ENCODE peak calls at places on chromosomes 11 and 22, in six cellular contexts. V is breast epithelium, T is stomach, G is psoas muscle, X is pancreas, C is transverse colon. U is an unnamed sample.
A peak's percentile ranks its signal among the peaks of the same experiment; 100 is the strongest.

GRCh38 chr11:70522261-70522612 is 123.9 kb downstream of the CTTN start:
- DNase-seq in V (no peak), T (no peak), G (no peak), X (no peak), C (no peak), U (no peak)

GRCh38 chr11:57376095-57376812 is 4.7 kb downstream of the PRG3 start:
- DNase-seq in V (no peak), T (no peak), G (no peak), X (no peak), C (no peak), U (no peak)

GRCh38 chr11:119338318-119338890 is 2.3 kb downstream of the C1QTNF5 start:
- DNase-seq in V (no peak), T (peak; percentile 75), G (peak; percentile 65), X (no peak), C (peak; percentile 76), U (no peak)

GRCh38 chr11:16993495-16993894 is 20.7 kb downstream of the PLEKHA7 start:
- DNase-seq in V (no peak), T (no peak), G (no peak), X (no peak), C (no peak), U (no peak)

GRCh38 chr11:117230981-117231636 is 764 bp downstream of the PCSK7 start:
- DNase-seq in V (no peak), T (no peak), G (no peak), X (no peak), C (peak; percentile 67), U (no peak)

GRCh38 chr11:120548682-120549209 is 37.2 kb downstream of the GRIK4 start:
- DNase-seq in V (no peak), T (no peak), G (no peak), X (no peak), C (no peak), U (no peak)

GRCh38 chr11:120953230-120953558 is 70.7 kb upstream of the TBCEL start:
- DNase-seq in V (no peak), T (no peak), G (no peak), X (no peak), C (no peak), U (peak; percentile 34)

GRCh38 chr11:23840872-23841271 is 656.0 kb upstream of the LUZP2 start:
- DNase-seq in V (no peak), T (no peak), G (no peak), X (no peak), C (no peak), U (no peak)

GRCh38 chr11:33157103-33158027 is 3.9 kb downstream of the CSTF3 start:
- DNase-seq in V (no peak), T (no peak), G (no peak), X (no peak), C (no peak), U (no peak)

GRCh38 chr11:11987503-11988022 is 20.9 kb downstream of the DKK3 start:
- DNase-seq in V (no peak), T (peak; percentile 25), G (no peak), X (no peak), C (no peak), U (no peak)

GRCh38 chr22:32811788-32812187 is 10.3 kb downstream of the TIMP3 start:
- DNase-seq in V (no peak), T (no peak), G (no peak), X (no peak), C (no peak), U (no peak)

GRCh38 chr11:74162688-74163467 is 7.9 kb downstream of the C2CD3 start:
- DNase-seq in V (no peak), T (no peak), G (no peak), X (no peak), C (no peak), U (no peak)

GRCh38 chr11:209275-210121 is 2.0 kb downstream of the RIC8A start:
- DNase-seq in V (no peak), T (peak; percentile 24), G (no peak), X (no peak), C (no peak), U (peak; percentile 4)

GRCh38 chr22:43860831-43861230 is 1.5 kb downstream of the SULT4A1 start:
- DNase-seq in V (peak; percentile 7), T (no peak), G (no peak), X (peak; percentile 16), C (no peak), U (no peak)

GRCh38 chr11:118438314-118438931 is 2.1 kb downstream of the KMT2A start:
- DNase-seq in V (no peak), T (no peak), G (peak; percentile 14), X (no peak), C (peak; percentile 48), U (peak; percentile 50)

GRCh38 chr11:65210361-65210731 is 28.6 kb downstream of the CAPN1 start:
- DNase-seq in V (no peak), T (peak; percentile 23), G (no peak), X (no peak), C (no peak), U (no peak)

GRCh38 chr11:119339581-119340334 is 925 bp downstream of the C1QTNF5 start:
- DNase-seq in V (no peak), T (peak; percentile 73), G (peak; percentile 85), X (peak; percentile 93), C (peak; percentile 68), U (peak; percentile 77)

GRCh38 chr22:47300698-47301405 is 538.4 kb downstream of the TBC1D22A start:
- DNase-seq in V (no peak), T (peak; percentile 15), G (no peak), X (no peak), C (no peak), U (no peak)

GRCh38 chr22:21457023-21457787 is 10.0 kb upstream of the TMEM191C start:
- DNase-seq in V (peak; percentile 19), T (no peak), G (no peak), X (no peak), C (no peak), U (no peak)

GRCh38 chr11:43899094-43899493 is 18.5 kb downstream of the ALKBH3 start:
- DNase-seq in V (no peak), T (no peak), G (no peak), X (no peak), C (no peak), U (no peak)

GRCh38 chr11:33444835-33445594 is 187.8 kb downstream of the HIPK3 start:
- DNase-seq in V (no peak), T (no peak), G (no peak), X (no peak), C (no peak), U (no peak)

GRCh38 chr11:6565988-6566703 is 37.3 kb downstream of the RRP8 start:
- DNase-seq in V (no peak), T (no peak), G (no peak), X (no peak), C (no peak), U (no peak)

GRCh38 chr22:19754701-19755144 is 5.9 kb upstream of the TBX1 start:
- DNase-seq in V (no peak), T (no peak), G (no peak), X (no peak), C (no peak), U (no peak)

GRCh38 chr11:120539681-120540369 is 28.3 kb downstream of the GRIK4 start:
- DNase-seq in V (no peak), T (no peak), G (no peak), X (no peak), C (no peak), U (no peak)

GRCh38 chr11:123624974-123625373 is 29.4 kb downstream of the SCN3B start:
- DNase-seq in V (no peak), T (no peak), G (no peak), X (no peak), C (no peak), U (no peak)

GRCh38 chr22:22014285-22014659 is 31.7 kb upstream of the TOP3B start:
- DNase-seq in V (no peak), T (no peak), G (no peak), X (no peak), C (no peak), U (no peak)

GRCh38 chr11:10263929-10264328 is 30.1 kb downstream of the SBF2 start:
- DNase-seq in V (no peak), T (no peak), G (no peak), X (no peak), C (no peak), U (no peak)

GRCh38 chr11:76911415-76911808 is 50.7 kb downstream of the ACER3 start:
- DNase-seq in V (no peak), T (no peak), G (no peak), X (no peak), C (no peak), U (no peak)

GRCh38 chr22:48444320-48445112 is 1383.2 kb downstream of the BRD1 start:
- DNase-seq in V (no peak), T (no peak), G (no peak), X (peak; percentile 34), C (no peak), U (no peak)
- H3K4me1 ChIP-seq in V (no peaks in the 10 kb centered on the region), T (no peaks in the 10 kb centered on the region), G (no peaks in the 10 kb centered on the region), X (no peaks in the 10 kb centered on the region), C (no peaks in the 10 kb centered on the region), U (no peaks in the 10 kb centered on the region)

DNA sequence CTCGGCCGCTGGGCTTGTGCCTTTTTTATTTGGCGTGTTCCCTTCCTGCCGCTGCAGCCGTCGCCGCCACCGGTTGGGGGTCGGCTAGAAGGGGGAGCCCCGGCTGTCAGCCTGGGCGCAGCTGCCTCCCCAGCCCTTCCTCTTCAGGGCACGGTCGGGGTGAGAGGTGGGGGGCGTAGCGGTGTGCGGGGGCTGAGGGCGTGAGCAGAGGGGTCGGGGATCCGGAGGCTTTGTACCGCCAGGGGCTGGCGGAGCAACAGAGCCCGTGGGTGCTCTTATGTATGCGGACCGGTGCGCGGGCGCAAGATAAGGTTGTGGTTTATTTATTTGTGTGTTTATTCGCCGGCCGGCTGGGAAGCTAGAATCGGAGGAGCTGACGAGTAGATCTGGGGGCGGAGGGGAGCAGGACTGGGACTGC is 482 bp downstream of the ZBTB16 start:
- DNase-seq in V (no peak), T (peak; percentile 55), G (peak; percentile 42), X (peak; percentile 70), C (peak; percentile 49), U (no peak)
- TF ChIP-seq CTCF in V (no peak), T (no peak), G (no peak), X (no peak), C (no peak), U (no peak)

GRCh38 chr22:39432361-39432811 is 24.4 kb upstream of the MGAT3 start:
- DNase-seq in V (no peak), T (no peak), G (peak; percentile 4), X (no peak), C (no peak), U (no peak)
- H3K4me1 ChIP-seq in V (peaks cover 3% of the 10 kb centered on the region), T (peaks cover 1% of the 10 kb centered on the region), G (peaks cover 35% of the 10 kb centered on the region), X (no peaks in the 10 kb centered on the region), C (peaks cover 14% of the 10 kb centered on the region), U (peaks cover 50% of the 10 kb centered on the region)

DNA sequence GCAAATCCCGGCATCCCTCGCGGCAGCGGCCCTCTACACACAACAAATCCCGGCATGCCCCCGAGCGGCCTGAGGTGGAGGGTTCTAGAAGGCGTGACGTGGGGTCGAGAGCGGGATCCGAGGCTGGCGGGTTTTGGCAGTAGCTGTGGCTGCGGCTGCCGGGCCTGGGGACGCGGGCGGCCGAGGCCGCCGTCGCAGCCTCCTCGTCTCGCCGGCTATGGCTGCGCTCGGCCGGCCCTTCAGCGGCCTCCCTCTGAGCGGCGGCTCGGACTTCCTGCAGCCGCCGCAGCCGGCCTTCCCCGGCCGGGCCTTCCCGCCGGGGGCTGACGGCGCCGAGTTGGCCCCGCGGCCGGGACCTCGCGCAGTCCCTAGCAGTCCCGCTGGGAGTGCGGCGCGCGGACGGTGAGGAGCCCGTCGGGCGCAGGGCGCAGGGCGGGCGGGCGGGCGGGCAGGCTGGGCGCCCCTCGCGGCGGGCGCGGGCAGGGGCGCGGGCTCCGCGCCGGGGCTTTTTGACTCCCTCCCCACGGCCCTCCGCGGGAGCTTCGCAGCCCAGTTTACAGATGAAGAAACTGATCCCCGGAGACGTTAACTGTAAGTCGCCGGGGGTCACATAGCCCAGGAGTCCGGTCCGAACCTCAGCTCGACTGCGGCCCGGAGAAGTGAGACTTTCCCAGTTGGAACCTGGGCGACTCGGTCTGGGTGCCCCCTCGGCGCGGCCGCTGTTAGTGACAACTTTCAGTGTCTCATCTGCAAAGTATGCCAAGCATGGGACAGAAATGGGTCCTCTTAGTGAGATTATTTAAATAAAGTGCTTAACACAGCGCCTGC is at the start of gene CCDC117:
- DNase-seq in V (peak; percentile 92), T (peak; percentile 94), G (peak; percentile 96), X (peak; percentile 95), C (peak; percentile 96), U (peak; percentile 95)
- TF ChIP-seq CTCF in V (no peak), T (no peak), G (peak; percentile 59), X (no peak), C (peak; percentile 24), U (no peak)

U was measured in heart right ventricle.